ENCODE peak calls at places on chromosomes 2 and 18, in five cellular contexts. F is A549, I is iPS-NIHi11, S is amniotic stem cell, R is AG20443. U is an unnamed sample.

GRCh38 chr2:96863575-96864342 is 5.9 kb upstream of the ANKRD39 start:
- DNase-seq in F (no peak), I (no peak), S (no peak), R (no peak), U (no peak)

GRCh38 chr18:8439091-8439490 is 170.1 kb upstream of the RAB12 start:
- DNase-seq in F (no peak), I (no peak), S (no peak), R (no peak), U (no peak)

GRCh38 chr2:229434131-229434530 is 163.0 kb upstream of the PID1 start:
- DNase-seq in F (no peak), I (no peak), S (no peak), R (no peak), U (no peak)

GRCh38 chr2:217004636-217005035 is 144.8 kb upstream of the TNP1 start:
- DNase-seq in F (no peak), I (no peak), S (no peak), R (no peak), U (no peak)

GRCh38 chr2:235577404-235578330 is 83.8 kb downstream of the AGAP1 start:
- DNase-seq in F (no peak), I (no peak), S (no peak), R (peak; percentile 65), U (no peak)

GRCh38 chr18:36273347-36273746 is 24.2 kb upstream of the FHOD3 start:
- DNase-seq in F (no peak), I (no peak), S (no peak), R (no peak), U (no peak)

GRCh38 chr2:8478133-8478793 is 203.6 kb upstream of the ID2 start:
- DNase-seq in F (no peak), I (no peak), S (no peak), R (no peak), U (no peak)

GRCh38 chr2:240629968-240630770 is 4.9 kb downstream of the GPR35 start:
- DNase-seq in F (no peak), I (no peak), S (no peak), R (no peak), U (no peak)

GRCh38 chr2:27566628-27567027 is 16.2 kb upstream of the ZNF512 start:
- DNase-seq in F (no peak), I (no peak), S (no peak), R (peak; percentile 51), U (no peak)

GRCh38 chr2:46106690-46107089 is 190.5 kb upstream of the EPAS1 start:
- DNase-seq in F (no peak), I (no peak), S (no peak), R (no peak), U (no peak)

GRCh38 chr2:69164379-69164778 is 151.4 kb downstream of the ANTXR1 start:
- DNase-seq in F (no peak), I (no peak), S (peak; percentile 56), R (peak; percentile 76), U (no peak)

GRCh38 chr2:233468047-233468745 is 98.4 kb downstream of the USP40 start:
- DNase-seq in F (no peak), I (no peak), S (no peak), R (no peak), U (no peak)

GRCh38 chr2:188787002-188787660 is 187.0 kb upstream of the COL3A1 start:
- DNase-seq in F (peak; percentile 13), I (no peak), S (peak; percentile 34), R (peak; percentile 29), U (no peak)

GRCh38 chr2:54047076-54047475 is 68.3 kb upstream of the ACYP2 start:
- DNase-seq in F (no peak), I (no peak), S (no peak), R (no peak), U (no peak)

GRCh38 chr18:45993441-45993840 is 26.3 kb upstream of the EPG5 start:
- DNase-seq in F (no peak), I (no peak), S (peak; percentile 68), R (peak; percentile 74), U (no peak)

U was measured in GM23338.